ENCODE peak calls at places on chromosomes 4 and X, in four cellular contexts. One of them, this sample, is unnamed.

GRCh38 chr4:176150283-176150682 is 45.1 kb downstream of the SPATA4 start:
- DNase-seq in heart left ventricle: no peak
- DNase-seq in activated naive CD4-positive, alpha-beta T cell treated with anti-CD3 and anti-CD28 coated beads, Interleukin-2, amount 10 ng/mL, durations not matched to agents 7 days and 5 days: no peak
- DNase-seq in activated CD8-positive, alpha-beta memory T cell treated with anti-CD3 and anti-CD28 coated beads, Interleukin-2, amount 50 U/mL, for 48 hours: no peak
- DNase-seq in this sample: no peak

GRCh38 chr4:83150563-83151330 is 36.2 kb upstream of the PLAC8 start:
- DNase-seq in activated CD8-positive, alpha-beta memory T cell treated with anti-CD3 and anti-CD28 coated beads, Interleukin-2, amount 50 U/mL, for 48 hours: no peak
- DNase-seq in activated naive CD4-positive, alpha-beta T cell treated with anti-CD3 and anti-CD28 coated beads, Interleukin-2, amount 10 ng/mL, durations not matched to agents 7 days and 5 days: no peak
- DNase-seq in heart left ventricle: no peak
- DNase-seq in this sample: no peak

GRCh38 chr4:87555751-87556619 is 26.8 kb upstream of the SPARCL1 start:
- DNase-seq in activated CD8-positive, alpha-beta memory T cell treated with anti-CD3 and anti-CD28 coated beads, Interleukin-2, amount 50 U/mL, for 48 hours: no peak
- DNase-seq in activated naive CD4-positive, alpha-beta T cell treated with anti-CD3 and anti-CD28 coated beads, Interleukin-2, amount 10 ng/mL, durations not matched to agents 7 days and 5 days: no peak
- DNase-seq in heart left ventricle: no peak
- DNase-seq in this sample: no peak

GRCh38 chr4:70556856-70557255 is 35.2 kb upstream of the AMBN start:
- DNase-seq in heart left ventricle: no peak
- DNase-seq in activated CD8-positive, alpha-beta memory T cell treated with anti-CD3 and anti-CD28 coated beads, Interleukin-2, amount 50 U/mL, for 48 hours: no peak
- DNase-seq in activated naive CD4-positive, alpha-beta T cell treated with anti-CD3 and anti-CD28 coated beads, Interleukin-2, amount 10 ng/mL, durations not matched to agents 7 days and 5 days: no peak
- DNase-seq in this sample: no peak

GRCh38 chr4:74327751-74328150 is 19.5 kb downstream of the EPGN start:
- DNase-seq in heart left ventricle: no peak
- DNase-seq in activated CD8-positive, alpha-beta memory T cell treated with anti-CD3 and anti-CD28 coated beads, Interleukin-2, amount 50 U/mL, for 48 hours: no peak
- DNase-seq in activated naive CD4-positive, alpha-beta T cell treated with anti-CD3 and anti-CD28 coated beads, Interleukin-2, amount 10 ng/mL, durations not matched to agents 7 days and 5 days: no peak
- DNase-seq in this sample: no peak

GRCh38 chr4:87278335-87278794 is 44.3 kb downstream of the HSD17B13 start:
- DNase-seq in activated naive CD4-positive, alpha-beta T cell treated with anti-CD3 and anti-CD28 coated beads, Interleukin-2, amount 10 ng/mL, durations not matched to agents 7 days and 5 days: no peak
- DNase-seq in heart left ventricle: no peak
- DNase-seq in activated CD8-positive, alpha-beta memory T cell treated with anti-CD3 and anti-CD28 coated beads, Interleukin-2, amount 50 U/mL, for 48 hours: no peak
- DNase-seq in this sample: no peak

GRCh38 chrX:66602381-66602938 is 36.4 kb downstream of the EDA2R start:
- DNase-seq in heart left ventricle: no peak
- DNase-seq in activated CD8-positive, alpha-beta memory T cell treated with anti-CD3 and anti-CD28 coated beads, Interleukin-2, amount 50 U/mL, for 48 hours: no peak
- DNase-seq in activated naive CD4-positive, alpha-beta T cell treated with anti-CD3 and anti-CD28 coated beads, Interleukin-2, amount 10 ng/mL, durations not matched to agents 7 days and 5 days: no peak
- DNase-seq in this sample: no peak

GRCh38 chr4:44447563-44448504 is 775 bp downstream of the KCTD8 start:
- DNase-seq in activated CD8-positive, alpha-beta memory T cell treated with anti-CD3 and anti-CD28 coated beads, Interleukin-2, amount 50 U/mL, for 48 hours: peak; percentile 54
- DNase-seq in activated naive CD4-positive, alpha-beta T cell treated with anti-CD3 and anti-CD28 coated beads, Interleukin-2, amount 10 ng/mL, durations not matched to agents 7 days and 5 days: peak; percentile 21
- DNase-seq in heart left ventricle: peak; percentile 67
- DNase-seq in this sample: peak; percentile 39

GRCh38 chr4:8033067-8033755 is 93.5 kb upstream of the AFAP1 start:
- DNase-seq in activated CD8-positive, alpha-beta memory T cell treated with anti-CD3 and anti-CD28 coated beads, Interleukin-2, amount 50 U/mL, for 48 hours: no peak
- DNase-seq in activated naive CD4-positive, alpha-beta T cell treated with anti-CD3 and anti-CD28 coated beads, Interleukin-2, amount 10 ng/mL, durations not matched to agents 7 days and 5 days: no peak
- DNase-seq in heart left ventricle: no peak
- DNase-seq in this sample: no peak

GRCh38 chrX:40853004-40853815 is 117.9 kb upstream of the MED14 start:
- DNase-seq in activated CD8-positive, alpha-beta memory T cell treated with anti-CD3 and anti-CD28 coated beads, Interleukin-2, amount 50 U/mL, for 48 hours: no peak
- DNase-seq in heart left ventricle: no peak
- DNase-seq in activated naive CD4-positive, alpha-beta T cell treated with anti-CD3 and anti-CD28 coated beads, Interleukin-2, amount 10 ng/mL, durations not matched to agents 7 days and 5 days: no peak
- DNase-seq in this sample: no peak

GRCh38 chr4:26330186-26330787 is 9.5 kb downstream of the RBPJ start:
- DNase-seq in heart left ventricle: no peak
- DNase-seq in activated CD8-positive, alpha-beta memory T cell treated with anti-CD3 and anti-CD28 coated beads, Interleukin-2, amount 50 U/mL, for 48 hours: no peak
- DNase-seq in activated naive CD4-positive, alpha-beta T cell treated with anti-CD3 and anti-CD28 coated beads, Interleukin-2, amount 10 ng/mL, durations not matched to agents 7 days and 5 days: no peak
- DNase-seq in this sample: no peak

This sample was measured in psoas muscle.